ENCODE peak calls at places on chromosomes 6 and 20, in nine cellular contexts. Q, D, U, W, C, G, J, X and Z are unnamed samples.

GRCh38 chr6:1850581-1851157 is 241.0 kb downstream of the FOXC1 start:
- DNase-seq in Q (no peak), G (no peak), X (no peak), U (no peak), W (no peak), D (no peak), C (no peak), J (no peak), Z (no peak)

GRCh38 chr6:14177413-14178082 is 60.0 kb downstream of the CD83 start:
- DNase-seq in Q (no peak), X (no peak), J (no peak), U (no peak), W (no peak), C (no peak), D (no peak), G (no peak), Z (no peak)

GRCh38 chr6:55410674-55411073 is 83.4 kb downstream of the GFRAL start:
- DNase-seq in J (no peak), Q (no peak), W (no peak), U (no peak), G (no peak), C (no peak), X (no peak), D (no peak), Z (no peak)

GRCh38 chr6:156883497-156884252 is 106.5 kb downstream of the ARID1B start:
- DNase-seq in J (no peak), W (no peak), U (peak; percentile 74), C (no peak), Q (no peak), G (no peak), X (no peak), D (peak; percentile 23), Z (no peak)

GRCh38 chr6:3222506-3223038 is 4.9 kb downstream of the TUBB2B start:
- DNase-seq in G (no peak), C (no peak), W (no peak), J (no peak), X (no peak), U (peak; percentile 90), D (no peak), Q (no peak), Z (no peak)

GRCh38 chr6:109878291-109878690 is 99.8 kb upstream of the GPR6 start:
- DNase-seq in J (no peak), D (no peak), X (no peak), Q (no peak), W (no peak), G (no peak), U (no peak), C (no peak), Z (no peak)

GRCh38 chr6:67221226-67221625 is 1413.9 kb upstream of the ADGRB3 start:
- DNase-seq in W (no peak), X (peak; percentile 4), J (no peak), U (no peak), C (no peak), D (no peak), Q (peak; percentile 3), G (no peak), Z (no peak)

GRCh38 chr6:39466664-39467063 is 144.2 kb upstream of the KCNK16 start:
- DNase-seq in G (no peak), W (no peak), C (no peak), U (no peak), X (no peak), Q (no peak), J (no peak), D (no peak), Z (no peak)

GRCh38 chr20:48904566-48905321 is 16.8 kb upstream of the ARFGEF2 start:
- DNase-seq in U (peak; percentile 27), D (peak; percentile 75), J (peak; percentile 67), X (peak; percentile 70), G (peak; percentile 79), Q (peak; percentile 85), C (peak; percentile 79), W (no peak), Z (peak; percentile 81)

GRCh38 chr6:142698751-142699150 is 246.2 kb downstream of the HIVEP2 start:
- DNase-seq in Q (no peak), X (no peak), G (no peak), C (no peak), W (no peak), J (no peak), U (no peak), D (no peak), Z (no peak)

GRCh38 chr6:148370171-148370570 is 27.5 kb downstream of the SASH1 start:
- DNase-seq in X (peak; percentile 19), Q (no peak), W (no peak), C (no peak), J (no peak), U (no peak), D (no peak), G (no peak), Z (no peak)

GRCh38 chr6:15444881-15445280 is 199.0 kb downstream of the JARID2 start:
- DNase-seq in J (no peak), W (no peak), G (no peak), D (peak; percentile 31), C (no peak), Q (no peak), X (no peak), U (peak; percentile 82), Z (peak; percentile 32)

GRCh38 chr6:43263314-43264178 is 20.3 kb downstream of the TTBK1 start:
- DNase-seq in W (peak; percentile 35), Q (peak; percentile 66), G (peak; percentile 84), C (peak; percentile 81), J (peak; percentile 62), U (no peak), X (peak; percentile 69), D (peak; percentile 68), Z (peak; percentile 58)

GRCh38 chr20:24102290-24102689 is 113.7 kb upstream of the GGTLC1 start:
- DNase-seq in D (peak; percentile 10), G (peak; percentile 20), Q (no peak), W (no peak), U (no peak), X (peak; percentile 79), J (no peak), C (no peak), Z (no peak)

GRCh38 chr20:59125909-59126308 is 37.7 kb upstream of the ZNF831 start:
- DNase-seq in J (no peak), C (no peak), G (no peak), U (no peak), X (no peak), Q (no peak), W (no peak), D (no peak), Z (no peak)

GRCh38 chr20:45497971-45498494 is 17.4 kb downstream of the SPINT3 start:
- DNase-seq in D (no peak), J (no peak), W (no peak), C (no peak), Q (no peak), X (no peak), G (no peak), U (no peak), Z (no peak)

GRCh38 chr6:137370871-137371633 is 123.1 kb downstream of the OLIG3 start:
- DNase-seq in J (no peak), U (no peak), D (no peak), X (peak; percentile 87), Q (no peak), G (no peak), C (no peak), W (no peak), Z (no peak)

GRCh38 chr6:147615659-147616456 is 107.4 kb downstream of the SAMD5 start:
- DNase-seq in U (no peak), Q (no peak), C (no peak), W (no peak), D (no peak), G (no peak), J (no peak), X (no peak), Z (no peak)

GRCh38 chr6:129317931-129318820 is 391.8 kb downstream of the ARHGAP18 start:
- DNase-seq in G (no peak), W (no peak), Q (peak; percentile 75), U (no peak), C (no peak), X (no peak), J (peak; percentile 69), D (no peak), Z (peak; percentile 31)

GRCh38 chr6:24883618-24884017 is 52.1 kb downstream of the RIPOR2 start:
- DNase-seq in X (no peak), D (no peak), Q (no peak), U (no peak), W (peak; percentile 70), C (no peak), G (no peak), J (peak; percentile 51), Z (no peak)

GRCh38 chr6:139508576-139508975 is 134.1 kb upstream of the CITED2 start:
- DNase-seq in C (no peak), W (no peak), G (no peak), U (no peak), J (no peak), X (no peak), D (no peak), Q (no peak), Z (no peak)

GRCh38 chr6:3384346-3385143 is 72.3 kb downstream of the SLC22A23 start:
- DNase-seq in W (no peak), Q (no peak), J (no peak), U (no peak), X (no peak), C (no peak), G (no peak), D (no peak), Z (no peak)

GRCh38 chr6:131281471-131282270 is 146.4 kb downstream of the AKAP7 start:
- DNase-seq in W (no peak), U (no peak), D (peak; percentile 88), J (peak; percentile 30), Q (no peak), G (peak; percentile 82), X (peak; percentile 88), C (peak; percentile 60), Z (peak; percentile 33)

GRCh38 chr20:14203657-14204056 is 133.8 kb downstream of the FLRT3 start:
- DNase-seq in W (no peak), Q (no peak), G (no peak), U (no peak), C (no peak), X (no peak), J (no peak), D (no peak), Z (no peak)

GRCh38 chr6:169784941-169785340 is 33.5 kb downstream of the ERMARD start:
- DNase-seq in J (no peak), U (no peak), X (no peak), W (no peak), Q (no peak), C (no peak), D (no peak), G (no peak), Z (no peak)

GRCh38 chr6:21158149-21158548 is 435.4 kb upstream of the SOX4 start:
- DNase-seq in Q (no peak), D (no peak), C (no peak), W (no peak), U (no peak), G (no peak), J (no peak), X (no peak), Z (no peak)

GRCh38 chr6:52063584-52064400 is 23.6 kb downstream of the PKHD1 start:
- DNase-seq in C (no peak), W (no peak), G (peak; percentile 76), X (peak; percentile 90), D (peak; percentile 70), U (peak; percentile 35), J (peak; percentile 42), Q (peak; percentile 34), Z (peak; percentile 62)

GRCh38 chr20:45041464-45042337 is 59.2 kb downstream of the KCNS1 start:
- DNase-seq in G (no peak), X (no peak), W (no peak), Q (peak; percentile 50), C (no peak), D (no peak), J (peak; percentile 50), U (peak; percentile 46), Z (no peak)

GRCh38 chr6:168132531-168133184 is 53.6 kb upstream of the FRMD1 start:
- DNase-seq in J (peak; percentile 55), D (no peak), W (peak; percentile 20), G (no peak), C (no peak), Q (peak; percentile 76), X (no peak), U (no peak), Z (peak; percentile 76)

GRCh38 chr6:52363222-52363867 is 1.4 kb downstream of the PAQR8 start:
- DNase-seq in C (no peak), Q (peak; percentile 27), G (no peak), J (no peak), D (no peak), X (no peak), W (no peak), U (no peak), Z (peak; percentile 12)